ENCODE peak calls at places on chromosomes 11 and 22, in eight cellular contexts. Q is head of caudate nucleus, E is astrocyte of the cerebellum, D is neuronal stem cell, C is substantia nigra, T is GM04503, L is NCI-H1092, A is epithelial cell of esophagus. K is an unnamed sample.

GRCh38 chr11:114259124-114259526 is 37.1 kb upstream of the NNMT start:
- DNase-seq in Q (no peak), E (no peak), D (no peak), C (peak; percentile 22), T (no peak), L (no peak), A (peak; percentile 38), K (no peak)

GRCh38 chr11:77106321-77106720 is 3.7 kb downstream of the OMP start:
- DNase-seq in Q (peak; percentile 29), E (no peak), D (no peak), C (peak; percentile 45), T (no peak), L (no peak), A (no peak), K (no peak)

GRCh38 chr11:100966366-100966765 is 163.2 kb downstream of the PGR start:
- DNase-seq in Q (no peak), E (no peak), D (no peak), C (no peak), T (no peak), L (no peak), A (no peak), K (no peak)

GRCh38 chr11:77669848-77670511 is 32.4 kb upstream of the CLNS1A start:
- DNase-seq in Q (no peak), E (no peak), D (no peak), C (no peak), T (no peak), L (no peak), A (peak; percentile 14), K (no peak)

GRCh38 chr11:56841210-56841810 is 92.8 kb upstream of the OR9G4 start:
- DNase-seq in Q (peak; percentile 67), E (peak; percentile 29), D (peak; percentile 62), C (peak; percentile 9), T (peak; percentile 18), L (peak; percentile 23), A (peak; percentile 79), K (peak; percentile 8)

GRCh38 chr11:1397146-1397861 is 7.6 kb downstream of the BRSK2 start:
- DNase-seq in Q (peak; percentile 93), E (no peak), D (no peak), C (peak; percentile 91), T (no peak), L (no peak), A (no peak), K (no peak)

GRCh38 chr11:118790357-118791014 is 478 bp downstream of the DDX6 start:
- DNase-seq in Q (peak; percentile 81), E (no peak), D (peak; percentile 53), C (peak; percentile 80), T (no peak), L (peak; percentile 56), A (peak; percentile 43), K (no peak)

GRCh38 chr22:50271519-50271970 is 1.4 kb upstream of the MAPK11 start:
- DNase-seq in Q (peak; percentile 67), E (no peak), D (peak; percentile 89), C (peak; percentile 72), T (no peak), L (no peak), A (peak; percentile 73), K (no peak)

GRCh38 chr11:109123811-109124787 is 297.9 kb upstream of the C11orf87 start:
- DNase-seq in Q (peak; percentile 46), E (peak; percentile 29), D (no peak), C (no peak), T (peak; percentile 7), L (peak; percentile 18), A (no peak), K (no peak)

K was measured in GOT3.